ENCODE peak calls at places on chromosomes 4 and X, in nine cellular contexts. Y is upper lobe of left lung, Q is H1, V is esophagus muscularis mucosa, E is transverse colon, H is suprapubic skin, C is sigmoid colon, N is breast epithelium, D is HepG2. S is an unnamed sample.

GRCh38 chrX:30971761-30972603 is 82.9 kb upstream of the TAB3 start:
- DNase-seq in Y (peak), H (no peak), E (peak), Q (no peak), C (no peak), V (no peak), N (no peak), D (peak), S (no peak)

GRCh38 chr4:143337600-143338287 is 1.1 kb downstream of the GAB1 start:
- DNase-seq in H (no peak), V (no peak), E (peak), D (peak), Y (peak), C (peak), N (no peak), Q (no peak), S (no peak)

GRCh38 chr4:4673070-4673469 is 131.2 kb upstream of the STX18 start:
- DNase-seq in V (no peak), Y (no peak), Q (peak), C (peak), E (peak), D (no peak), H (no peak), N (no peak), S (no peak)

GRCh38 chr4:1058198-1058996 is 47.0 kb downstream of the FGFRL1 start:
- DNase-seq in E (peak), Q (no peak), C (peak), N (peak), Y (no peak), V (no peak), D (no peak), H (peak), S (no peak)

GRCh38 chrX:52416816-52417215 is 48.0 kb downstream of the XAGE2 start:
- DNase-seq in Q (no peak), N (no peak), Y (no peak), D (no peak), C (no peak), H (no peak), V (no peak), E (no peak), S (no peak)

GRCh38 chr4:158051401-158052235 is 121.2 kb downstream of the GASK1B start:
- DNase-seq in Q (no peak), H (no peak), Y (no peak), C (peak), D (no peak), E (no peak), V (no peak), N (no peak), S (no peak)

GRCh38 chr4:141417387-141417786 is 196.7 kb downstream of the ZNF330 start:
- DNase-seq in D (no peak), N (no peak), Y (no peak), C (no peak), H (no peak), V (no peak), Q (no peak), E (no peak), S (no peak)

GRCh38 chr4:106529348-106530033 is 160.9 kb upstream of the GIMD1 start:
- DNase-seq in V (no peak), D (no peak), H (no peak), Y (no peak), C (no peak), Q (no peak), N (no peak), E (no peak), S (no peak)

GRCh38 chrX:110280954-110281353 is 36.9 kb downstream of the AMMECR1 start:
- DNase-seq in Q (no peak), D (no peak), H (no peak), C (no peak), V (no peak), Y (no peak), N (no peak), E (no peak), S (no peak)

GRCh38 chr4:128169245-128169644 is 108.1 kb downstream of the LARP1B start:
- DNase-seq in Q (no peak), N (no peak), V (no peak), H (no peak), Y (no peak), C (no peak), E (no peak), D (no peak), S (no peak)

GRCh38 chr4:1427010-1427409 is 20.8 kb upstream of the NKX1-1 start:
- DNase-seq in V (no peak), D (no peak), Q (no peak), C (no peak), H (no peak), N (no peak), E (no peak), Y (no peak), S (no peak)

GRCh38 chr4:165326831-165327210 is 648 bp upstream of the MSMO1 start:
- DNase-seq in H (no peak), D (peak), Y (peak), E (peak), Q (no peak), N (no peak), V (no peak), C (no peak), S (no peak)

GRCh38 chr4:10002278-10002677 is 19.0 kb downstream of the SLC2A9 start:
- DNase-seq in Y (no peak), C (no peak), E (no peak), V (no peak), D (peak), Q (no peak), N (no peak), H (no peak), S (no peak)

GRCh38 chr4:76203541-76203940 is 10.1 kb downstream of the SCARB2 start:
- DNase-seq in N (no peak), Y (no peak), V (peak), E (no peak), D (no peak), Q (no peak), C (no peak), H (no peak), S (peak)

GRCh38 chrX:50431623-50432022 is 39.0 kb downstream of the DGKK start:
- DNase-seq in E (no peak), C (no peak), H (no peak), V (no peak), N (no peak), Q (no peak), Y (no peak), D (peak), S (no peak)

GRCh38 chr4:150591284-150591874 is 9.4 kb downstream of the MAB21L2 start:
- DNase-seq in E (no peak), D (peak), H (no peak), N (no peak), C (peak), Y (no peak), V (no peak), Q (peak), S (no peak)

GRCh38 chr4:26525751-26526150 is 35.5 kb upstream of the CCKAR start:
- DNase-seq in Y (no peak), D (no peak), V (peak), Q (no peak), E (no peak), N (no peak), H (no peak), C (no peak), S (no peak)

GRCh38 chrX:32985544-32985943 is 225.8 kb downstream of the DMD start:
- DNase-seq in Y (no peak), C (no peak), V (no peak), E (no peak), D (no peak), Q (no peak), H (no peak), N (no peak), S (no peak)

GRCh38 chr4:122503214-122503613 is 46.7 kb upstream of the IL2 start:
- DNase-seq in H (no peak), Y (no peak), D (no peak), C (no peak), V (no peak), E (no peak), Q (no peak), N (no peak), S (no peak)

GRCh38 chr4:137455647-137456321 is 76.5 kb downstream of the PCDH18 start:
- DNase-seq in C (no peak), E (no peak), Q (no peak), D (no peak), N (no peak), Y (no peak), V (no peak), H (no peak), S (no peak)

GRCh38 chr4:13267091-13267490 is 217.0 kb downstream of the RAB28 start:
- DNase-seq in C (no peak), H (no peak), E (no peak), Y (no peak), Q (no peak), N (no peak), D (no peak), V (no peak), S (no peak)

GRCh38 chrX:16873106-16873505 is 2.9 kb upstream of the RBBP7 start:
- DNase-seq in Y (no peak), C (no peak), D (no peak), N (no peak), V (no peak), H (no peak), Q (no peak), E (no peak), S (no peak)

GRCh38 chr4:184409911-184410692 is 64.2 kb downstream of the IRF2 start:
- DNase-seq in V (no peak), E (peak), Q (no peak), C (no peak), Y (no peak), N (no peak), D (no peak), H (no peak), S (no peak)

GRCh38 chr4:99945718-99946345 is 586 bp downstream of the DNAJB14 start:
- DNase-seq in Q (no peak), N (no peak), V (no peak), H (no peak), D (peak), C (peak), Y (peak), E (no peak), S (no peak)

GRCh38 chrX:20500171-20500865 is 233.6 kb upstream of the RPS6KA3 start:
- DNase-seq in N (no peak), Y (no peak), H (no peak), C (no peak), E (no peak), D (no peak), V (no peak), Q (no peak), S (no peak)

GRCh38 chrX:2928583-2929434 is at the start of gene ARSD:
- DNase-seq in V (peak), N (peak), D (peak), H (peak), Q (peak), C (peak), E (peak), Y (peak), S (peak)

GRCh38 chr4:52614241-52614640 is 44.9 kb downstream of the USP46 start:
- DNase-seq in C (no peak), D (no peak), Q (no peak), E (no peak), V (no peak), N (no peak), H (no peak), Y (no peak), S (no peak)

GRCh38 chr4:142974331-142974730 is 128.2 kb upstream of the INPP4B start:
- DNase-seq in E (no peak), N (no peak), H (no peak), D (no peak), V (no peak), C (peak), Q (no peak), Y (no peak), S (no peak)

GRCh38 chr4:6782147-6782845 is at the start of gene KIAA0232:
- DNase-seq in D (peak), H (peak), V (no peak), Y (peak), E (peak), N (peak), C (peak), Q (peak), S (no peak)

GRCh38 chr4:6781561-6781960 is 966 bp upstream of the KIAA0232 start:
- DNase-seq in Y (no peak), H (no peak), N (no peak), Q (no peak), D (no peak), C (no peak), V (no peak), E (no peak), S (no peak)

GRCh38 chr4:6783111-6783981 is 819 bp downstream of the KIAA0232 start:
- DNase-seq in Y (peak), D (peak), N (peak), E (peak), H (peak), V (peak), Q (peak), C (peak), S (peak)

GRCh38 chr4:6781113-6781512 is 1.4 kb upstream of the KIAA0232 start:
- DNase-seq in V (no peak), C (no peak), Q (no peak), D (no peak), E (peak), H (no peak), Y (no peak), N (no peak), S (no peak)

GRCh38 chr4:6782846-6783110 is 251 bp downstream of the KIAA0232 start:
- DNase-seq in E (no peak), N (no peak), D (no peak), V (no peak), Y (no peak), C (no peak), H (no peak), Q (no peak), S (no peak)
- TF ChIP-seq POLR2AphosphoS5 in E (no peak), N (no peak), D (no peak), V (no peak), Y (no peak), C (no peak), H (no peak), Q (no peak), S (no peak)

GRCh38 chr4:148618856-148619255 is 176.6 kb upstream of the NR3C2 start:
- DNase-seq in Y (no peak), C (no peak), V (no peak), D (no peak), Q (no peak), H (no peak), N (no peak), E (no peak), S (no peak)
- H3K27ac ChIP-seq in Y (no peak), C (no peak), V (no peak), D (no peak), Q (no peak), H (no peak), N (no peak), E (no peak), S (no peak)

GRCh38 chrX:124441971-124442370 is 95.6 kb downstream of the SH2D1A start:
- DNase-seq in V (no peak), E (no peak), Q (no peak), N (no peak), D (no peak), C (no peak), H (no peak), Y (no peak), S (no peak)
- TF ChIP-seq POLR2A in V (no peak), E (no peak), Q (no peak), N (no peak), D (no peak), C (no peak), H (no peak), Y (no peak), S (no peak)

DNA sequence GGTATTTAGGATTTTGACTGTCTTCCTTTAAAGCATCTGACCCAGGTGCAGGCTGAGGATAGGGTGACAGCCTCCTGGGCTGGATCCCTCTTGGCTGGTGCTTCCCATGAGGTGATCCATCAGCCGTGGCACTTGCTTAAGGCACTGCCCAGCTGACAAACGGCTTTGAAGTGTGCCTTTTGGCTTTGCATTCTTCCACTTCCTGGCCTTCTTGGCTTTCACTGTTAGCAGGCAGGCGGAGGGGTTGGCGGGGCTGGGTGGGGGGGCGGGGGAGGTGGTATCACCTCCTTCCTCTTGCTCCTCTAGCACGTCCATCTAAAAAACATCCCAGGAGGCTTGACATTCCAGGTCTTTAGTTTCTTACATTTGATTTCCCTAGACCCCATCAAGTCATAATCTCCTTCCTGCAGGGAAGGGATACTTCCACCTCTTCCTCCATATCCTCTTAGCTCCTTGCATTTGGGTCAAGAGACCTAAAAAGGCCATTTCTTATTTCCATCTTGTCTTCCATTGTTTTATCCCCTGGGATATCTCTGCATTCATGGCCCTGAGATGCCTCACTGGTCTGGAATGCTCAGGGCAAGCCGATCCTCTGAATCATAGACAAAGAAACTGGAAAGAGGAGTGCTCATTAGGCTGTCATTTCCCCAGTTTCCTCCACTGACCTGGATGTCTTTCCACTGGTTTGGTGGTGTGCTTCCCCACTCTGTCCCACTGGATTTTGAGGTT is 11.3 kb upstream of the APLN start:
- DNase-seq in Q (no peak), H (no peak), Y (no peak), D (no peak), C (no peak), E (no peak), V (no peak), N (no peak), S (peak)
- TF ChIP-seq POLR2AphosphoS5 in Q (no peak), H (no peak), Y (no peak), D (no peak), C (no peak), E (no peak), V (no peak), N (no peak), S (no peak)

GRCh38 chr4:15476396-15476795 is 6.7 kb downstream of the CC2D2A start:
- DNase-seq in Y (no peak), E (no peak), D (no peak), H (no peak), N (no peak), V (no peak), Q (no peak), C (no peak), S (no peak)
- H3K27ac ChIP-seq in Y (no peak), E (no peak), D (no peak), H (no peak), N (no peak), V (no peak), Q (no peak), C (no peak), S (no peak)

DNA sequence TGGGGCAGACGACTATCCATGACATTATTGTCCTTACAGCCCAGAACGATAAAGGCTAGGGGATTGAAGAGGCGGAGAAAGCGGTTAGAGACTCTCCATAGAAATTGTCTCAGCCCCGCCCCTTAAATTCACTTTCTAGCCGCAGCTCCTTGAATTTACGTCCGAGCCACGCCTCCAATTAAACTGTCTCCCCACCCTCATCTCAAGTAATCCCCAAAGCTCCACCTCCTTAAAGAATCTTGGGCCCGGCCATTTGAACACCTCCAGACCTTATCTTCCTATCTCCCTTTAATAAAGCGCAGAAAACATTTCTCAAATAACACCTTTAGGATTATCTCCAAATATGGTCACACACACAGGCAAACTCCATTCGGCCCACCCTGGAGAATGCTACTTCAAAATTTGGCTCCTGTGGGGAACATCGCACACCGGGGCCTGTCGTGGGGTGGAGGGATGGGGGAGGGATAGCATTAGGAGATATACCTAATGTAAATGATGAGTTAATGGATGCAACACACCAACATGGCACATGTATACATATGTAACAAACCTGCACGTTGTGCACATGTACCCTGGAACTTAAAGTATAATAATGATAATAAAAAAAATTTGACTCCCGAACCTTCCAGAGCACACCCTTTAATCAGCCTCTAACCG is 7.2 kb upstream of the MAGIX start:
- DNase-seq in V (no peak), C (peak), Y (peak), H (no peak), E (peak), Q (peak), N (no peak), D (no peak), S (no peak)
- TF ChIP-seq POLR2A in V (no peak), C (no peak), Y (no peak), H (no peak), E (peak), Q (no peak), N (no peak), D (no peak), S (no peak)

GRCh38 chr4:8916914-8917305 is 45.3 kb upstream of the HMX1 start:
- DNase-seq in H (no peak), Y (no peak), C (no peak), V (no peak), Q (no peak), N (no peak), E (no peak), D (no peak), S (peak)
- TF ChIP-seq POLR2AphosphoS5 in H (no peak), Y (no peak), C (no peak), V (no peak), Q (no peak), N (no peak), E (no peak), D (no peak), S (no peak)

GRCh38 chr4:94486372-94486801 is 34.6 kb downstream of the PDLIM5 start:
- DNase-seq in Y (peak), E (no peak), C (no peak), N (no peak), V (no peak), H (no peak), D (no peak), Q (no peak), S (no peak)
- H3K27ac ChIP-seq in Y (no peak), E (no peak), C (no peak), N (no peak), V (no peak), H (no peak), D (no peak), Q (no peak), S (no peak)